ENCODE peak calls at places on chromosomes 12 and 14, in six cellular contexts. G is left lung, X is uterus, O is HepG2, D is tibial artery, F is gastrocnemius medialis. B is an unnamed sample. For H3K4me1, the result is how much of the 10 kb centered on the place peaks cover.

GRCh38 chr12:68557011-68557715 is 53.5 kb upstream of the RAP1B start:
- DNase-seq in D (no peak), F (no peak), X (no peak), G (no peak), O (no peak), B (no peak)

GRCh38 chr12:105357162-105357691 is 26.7 kb downstream of the C12orf75 start:
- DNase-seq in G (no peak), X (no peak), D (no peak), F (no peak), O (no peak), B (no peak)

GRCh38 chr12:53561590-53561953 is 54.3 kb upstream of the NPFF start:
- DNase-seq in F (no peak), X (no peak), O (peak), D (no peak), G (no peak), B (no peak)

GRCh38 chr12:84341467-84342193 is 571.0 kb downstream of the SLC6A15 start:
- DNase-seq in O (no peak), X (no peak), G (no peak), F (no peak), D (no peak), B (no peak)

GRCh38 chr12:94722664-94723063 is 72.3 kb upstream of the TMCC3 start:
- DNase-seq in G (no peak), F (no peak), O (no peak), X (no peak), D (no peak), B (no peak)

GRCh38 chr12:113233967-113234366 is 12.7 kb downstream of the TPCN1 start:
- DNase-seq in D (no peak), F (no peak), X (no peak), O (no peak), G (peak), B (no peak)

GRCh38 chr12:9064201-9064814 is 51.4 kb downstream of the A2M start:
- DNase-seq in G (peak), O (peak), X (peak), D (peak), F (peak), B (no peak)

GRCh38 chr14:74085047-74085637 is 386 bp downstream of the LIN52 start:
- DNase-seq in D (no peak), F (no peak), G (no peak), X (no peak), O (peak), B (no peak)

GRCh38 chr12:103969391-103969790 is 3.7 kb downstream of the TDG start:
- DNase-seq in X (no peak), D (no peak), F (no peak), O (no peak), G (no peak), B (no peak)

GRCh38 chr12:66776974-66777373 is 98.1 kb upstream of the GRIP1 start:
- DNase-seq in G (no peak), F (no peak), X (no peak), D (no peak), O (no peak), B (no peak)

GRCh38 chr14:64956697-64957412 is 14.3 kb upstream of the GPX2 start:
- DNase-seq in G (no peak), X (no peak), F (no peak), O (no peak), D (no peak), B (peak)

GRCh38 chr14:64963611-64964010 is 8.5 kb downstream of the RAB15 start:
- DNase-seq in F (no peak), G (no peak), D (no peak), O (no peak), X (no peak), B (no peak)

GRCh38 chr14:64958743-64959142 is 13.4 kb downstream of the RAB15 start:
- DNase-seq in D (no peak), F (no peak), X (no peak), G (no peak), O (no peak), B (no peak)

GRCh38 chr14:64958201-64958600 is 13.9 kb downstream of the RAB15 start:
- DNase-seq in F (no peak), X (no peak), D (no peak), G (no peak), O (no peak), B (no peak)

GRCh38 chr14:64960762-64961276 is 11.3 kb downstream of the RAB15 start:
- DNase-seq in G (no peak), F (peak), O (no peak), D (no peak), X (no peak), B (no peak)
- TF ChIP-seq CTCF in G (no peak), F (no peak), O (peak), D (no peak), X (no peak), B (no peak)

DNA sequence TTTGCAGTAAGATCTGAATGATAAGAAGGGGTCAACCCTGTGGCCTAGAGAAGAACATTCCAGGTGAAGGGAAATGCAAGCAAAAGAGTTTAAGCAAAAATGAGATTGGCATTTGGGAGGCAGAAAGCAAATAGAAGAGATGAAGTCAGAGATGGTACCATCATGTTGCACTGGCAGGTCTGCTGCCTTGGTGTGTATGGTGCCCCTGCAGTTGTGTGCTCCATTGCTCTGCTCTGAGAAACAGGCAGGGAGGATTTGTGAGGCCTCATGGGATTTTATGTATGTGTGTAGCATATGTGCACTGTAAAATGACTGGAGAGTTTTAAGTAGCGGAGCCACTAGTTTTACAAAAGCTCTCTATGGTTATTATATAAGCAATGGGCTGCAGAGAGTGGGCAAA is 6.6 kb downstream of the LDHB start:
- DNase-seq in G (no peak), O (no peak), D (no peak), F (no peak), X (no peak), B (no peak)
- H3K4me1 ChIP-seq in G (under half), O (under half), D (under half), F (under half), X (under half), B (under half)

GRCh38 chr12:130838951-130839769 is at the start of gene STX2:
- DNase-seq in G (peak), X (peak), O (peak), F (peak), D (peak), B (peak)

GRCh38 chr12:130839770-130840355 is 813 bp upstream of the STX2 start:
- DNase-seq in G (no peak), F (no peak), D (no peak), X (no peak), O (no peak), B (no peak)

GRCh38 chr12:130835011-130835410 is 4.0 kb downstream of the STX2 start:
- DNase-seq in D (no peak), O (no peak), G (no peak), F (no peak), X (no peak), B (peak)

GRCh38 chr12:130835436-130835835 is 3.6 kb downstream of the STX2 start:
- DNase-seq in D (no peak), O (no peak), F (no peak), X (no peak), G (no peak), B (no peak)

GRCh38 chr12:130838284-130838950 is 633 bp downstream of the STX2 start:
- DNase-seq in O (peak), D (no peak), G (peak), X (peak), F (peak), B (peak)
- H3K27ac ChIP-seq in O (peak), D (peak), G (peak), X (peak), F (peak), B (peak)

GRCh38 chr12:49342914-49343731 is 3.6 kb upstream of the DNAJC22 start:
- DNase-seq in O (no peak), X (no peak), D (no peak), F (no peak), G (no peak), B (no peak)

GRCh38 chr12:49340095-49340870 is 3.3 kb upstream of the C1QL4 start:
- DNase-seq in D (no peak), O (no peak), F (no peak), X (no peak), G (no peak), B (peak)

GRCh38 chr12:49341777-49342065 is 4.7 kb upstream of the C1QL4 start:
- DNase-seq in D (no peak), X (no peak), O (no peak), F (no peak), G (no peak), B (no peak)

GRCh38 chr12:49340971-49341776 is 4.2 kb upstream of the C1QL4 start:
- DNase-seq in F (no peak), G (no peak), D (no peak), O (no peak), X (no peak), B (no peak)

DNA sequence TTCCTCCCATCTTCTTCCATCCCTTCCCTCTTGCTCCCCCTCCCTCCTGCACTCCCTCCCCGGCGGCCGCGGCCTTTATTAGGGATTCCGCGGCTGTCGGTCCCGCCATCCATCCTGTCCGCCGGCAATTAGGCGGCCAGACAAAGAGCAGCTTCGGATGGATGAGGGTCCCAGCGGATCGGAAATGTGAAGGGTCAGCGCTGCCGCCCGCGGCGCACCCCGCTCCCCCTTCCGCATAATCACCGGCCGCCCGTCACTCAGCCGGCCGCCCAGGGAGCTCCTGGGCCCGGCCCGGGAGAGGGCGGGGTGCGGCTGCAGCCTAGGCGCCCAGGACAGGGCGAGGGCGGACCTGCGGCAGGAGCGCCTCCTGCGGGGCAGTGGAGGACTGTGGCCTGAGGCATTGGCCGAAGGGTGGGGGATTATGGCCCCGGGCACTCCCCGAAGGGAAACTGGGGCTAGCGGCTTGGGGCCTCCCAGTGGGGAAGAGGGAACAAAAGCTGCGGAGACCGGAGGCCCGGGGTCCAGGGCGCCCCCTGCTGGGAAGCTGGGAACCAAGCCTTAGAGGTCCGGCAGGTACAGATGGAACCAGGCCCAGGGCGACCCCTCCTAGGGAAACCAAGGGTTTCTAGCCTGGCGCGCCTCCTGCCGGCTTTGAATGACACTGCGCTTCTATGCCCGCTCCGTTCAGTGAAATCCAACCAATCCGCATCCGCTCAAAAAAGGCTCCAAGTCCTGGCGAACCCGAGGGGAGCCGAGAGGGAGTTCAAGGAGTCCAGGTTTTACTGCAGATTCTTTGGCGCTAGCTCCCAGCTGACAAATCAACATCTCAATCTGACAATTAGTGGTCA is 4.4 kb upstream of the DNAJC22 start:
- DNase-seq in O (peak), D (peak), X (peak), G (peak), F (no peak), B (peak)
- TF ChIP-seq CTCF in O (peak), D (peak), X (peak), G (peak), F (peak), B (peak)

GRCh38 chr12:51904951-51905471 is 2.3 kb upstream of the ACVRL1 start:
- DNase-seq in X (peak), F (no peak), O (no peak), G (peak), D (peak), B (no peak)

GRCh38 chr12:51907083-51907863 is at the start of gene ACVRL1:
- DNase-seq in D (no peak), O (no peak), X (no peak), G (no peak), F (no peak), B (no peak)

GRCh38 chr12:51907864-51908425 is 641 bp downstream of the ACVRL1 start:
- DNase-seq in G (no peak), F (no peak), O (no peak), X (no peak), D (peak), B (peak)

GRCh38 chr12:51905507-51906438 is 1.5 kb upstream of the ACVRL1 start:
- DNase-seq in F (peak), X (peak), G (peak), D (peak), O (no peak), B (peak)

GRCh38 chr12:51906452-51907082 is 737 bp upstream of the ACVRL1 start:
- DNase-seq in F (no peak), D (peak), X (no peak), G (peak), O (no peak), B (no peak)
- H3K4me1 ChIP-seq in F (under half), D (under half), X (under half), G (under half), O (under half), B (half or more)